ENCODE peak calls at places on chromosomes 2 and 18, in five cellular contexts. F, G, W, Y and J are unnamed samples.

GRCh38 chr2:24315669-24316068 is 44.7 kb downstream of the ITSN2 start:
- DNase-seq in W (no peak), G (no peak), F (no peak), Y (no peak), J (no peak)

GRCh38 chr2:7738596-7738995 is 821.4 kb downstream of the RNF144A start:
- DNase-seq in W (no peak), Y (no peak), G (no peak), F (no peak), J (no peak)

GRCh38 chr2:138713509-138713908 is 66.7 kb downstream of the NXPH2 start:
- DNase-seq in F (no peak), W (no peak), G (no peak), Y (no peak), J (no peak)

GRCh38 chr2:9552491-9553178 is 3.0 kb downstream of the ADAM17 start:
- DNase-seq in Y (peak), W (peak), G (no peak), F (no peak), J (no peak)

GRCh38 chr2:180873219-180873618 is 107.2 kb upstream of the UBE2E3 start:
- DNase-seq in Y (no peak), F (no peak), W (peak), G (no peak), J (no peak)

GRCh38 chr18:55523001-55523400 is 65.0 kb downstream of the TCF4 start:
- DNase-seq in W (no peak), Y (no peak), G (no peak), F (no peak), J (no peak)

GRCh38 chr2:16313235-16313980 is 352.2 kb downstream of the CYRIA start:
- DNase-seq in W (no peak), Y (no peak), F (no peak), G (no peak), J (no peak)

GRCh38 chr2:144935736-144936135 is 415.8 kb upstream of the ZEB2 start:
- DNase-seq in W (no peak), F (no peak), G (no peak), Y (no peak), J (no peak)

GRCh38 chr2:160582481-160583161 is 89.0 kb upstream of the RBMS1 start:
- DNase-seq in Y (peak), F (no peak), G (peak), W (peak), J (no peak)

GRCh38 chr2:23828256-23828980 is 98.5 kb downstream of the ATAD2B start:
- DNase-seq in F (no peak), W (peak), G (peak), Y (peak), J (no peak)

GRCh38 chr2:197142074-197142473 is 168.5 kb downstream of the ANKRD44 start:
- DNase-seq in Y (no peak), G (no peak), W (no peak), F (no peak), J (no peak)

GRCh38 chr2:86038291-86039081 is 67.2 kb downstream of the POLR1A start:
- DNase-seq in W (no peak), G (no peak), Y (no peak), F (no peak), J (peak)

GRCh38 chr18:27005589-27005988 is 140.1 kb upstream of the AQP4 start:
- DNase-seq in W (peak), G (no peak), Y (peak), F (no peak), J (no peak)

GRCh38 chr2:74010087-74010541 is 25.4 kb downstream of the TET3 start:
- DNase-seq in G (no peak), Y (peak), W (no peak), F (no peak), J (no peak)

GRCh38 chr2:138010890-138011289 is 46.6 kb downstream of the HNMT start:
- DNase-seq in Y (no peak), W (no peak), G (no peak), F (no peak), J (no peak)

GRCh38 chr2:29530281-29530680 is 391.1 kb downstream of the ALK start:
- DNase-seq in G (no peak), W (no peak), F (no peak), Y (peak), J (no peak)

GRCh38 chr2:219501441-219501840 is 2.8 kb downstream of the GMPPA start:
- DNase-seq in W (no peak), F (no peak), Y (no peak), G (no peak), J (no peak)

GRCh38 chr2:7999683-8000476 is 682.0 kb upstream of the ID2 start:
- DNase-seq in F (no peak), G (no peak), Y (no peak), W (no peak), J (no peak)

GRCh38 chr18:49869354-49869753 is 56.0 kb upstream of the ACAA2 start:
- DNase-seq in W (no peak), G (no peak), F (no peak), Y (no peak), J (no peak)

DNA sequence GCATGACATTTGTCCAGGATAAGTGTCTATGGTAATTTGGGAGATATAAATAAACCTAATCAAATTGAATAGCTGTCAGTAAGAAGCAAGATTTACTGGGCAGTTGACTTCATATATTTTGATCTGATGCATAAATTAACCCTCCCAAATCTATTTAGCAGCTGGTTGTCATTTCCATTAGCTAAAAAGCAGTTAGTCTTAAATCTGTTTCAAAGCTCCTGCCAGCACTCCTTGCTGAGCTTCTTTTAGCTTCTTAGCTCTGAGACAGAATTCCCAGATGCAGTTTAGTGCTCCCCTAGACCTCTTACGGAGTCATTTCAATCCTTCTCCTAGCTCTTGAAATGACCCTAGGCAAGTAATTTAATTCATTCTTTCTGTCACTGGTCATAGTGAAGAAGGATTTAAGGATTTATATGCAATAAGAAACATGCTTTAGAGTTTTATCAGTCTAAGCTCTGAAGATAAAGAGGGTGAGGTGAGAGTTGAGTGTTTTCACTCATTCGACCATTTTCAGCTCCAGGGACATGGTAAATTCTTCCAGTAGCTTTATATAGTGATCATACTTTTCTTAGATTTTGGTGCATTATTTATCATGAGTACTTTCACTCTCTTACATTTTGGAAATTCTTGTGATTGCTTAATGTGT is 98.9 kb downstream of the PHLPP1 start:
- DNase-seq in Y (no peak), G (no peak), W (no peak), F (no peak), J (no peak)
- H3K27ac ChIP-seq in Y (no peak), G (no peak), W (peak), F (no peak), J (no peak)

DNA sequence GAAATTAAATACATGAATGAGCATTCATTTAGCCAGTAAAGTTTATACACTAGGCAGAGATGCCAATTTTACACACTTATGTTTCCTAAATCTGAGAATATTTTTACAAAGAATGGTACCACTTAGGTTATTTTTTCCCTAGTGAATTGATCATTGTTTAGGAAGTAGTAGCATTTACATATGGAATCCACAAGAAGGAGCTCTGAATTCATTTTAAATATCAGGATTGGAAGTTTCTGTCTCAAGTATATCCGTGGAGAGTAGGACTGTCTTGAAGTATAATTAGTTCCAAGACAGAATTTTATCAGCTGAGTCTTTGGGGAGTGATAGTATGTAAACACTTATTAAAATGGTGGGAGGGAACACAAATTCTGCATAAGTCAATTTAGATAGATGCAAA is 82.2 kb upstream of the FAM98A start:
- DNase-seq in G (no peak), F (no peak), Y (peak), W (peak), J (no peak)
- H3K27ac ChIP-seq in G (no peak), F (no peak), Y (no peak), W (no peak), J (no peak)

GRCh38 chr2:239262484-239263230 is 138.2 kb downstream of the HDAC4 start:
- DNase-seq in G (no peak), W (no peak), Y (no peak), F (no peak), J (no peak)

GRCh38 chr2:239265681-239266435 is 135.0 kb downstream of the HDAC4 start:
- DNase-seq in Y (no peak), F (no peak), G (no peak), W (no peak), J (no peak)

GRCh38 chr2:239263231-239263936 is 137.4 kb downstream of the HDAC4 start:
- DNase-seq in Y (no peak), F (no peak), W (no peak), G (no peak), J (no peak)

GRCh38 chr2:239264838-239265651 is 135.8 kb downstream of the HDAC4 start:
- DNase-seq in Y (peak), W (peak), F (no peak), G (peak), J (peak)

GRCh38 chr2:239263937-239264837 is 136.6 kb downstream of the HDAC4 start:
- DNase-seq in F (no peak), Y (no peak), G (no peak), W (no peak), J (no peak)
- H3K27ac ChIP-seq in F (no peak), Y (no peak), G (no peak), W (peak), J (peak)

DNA sequence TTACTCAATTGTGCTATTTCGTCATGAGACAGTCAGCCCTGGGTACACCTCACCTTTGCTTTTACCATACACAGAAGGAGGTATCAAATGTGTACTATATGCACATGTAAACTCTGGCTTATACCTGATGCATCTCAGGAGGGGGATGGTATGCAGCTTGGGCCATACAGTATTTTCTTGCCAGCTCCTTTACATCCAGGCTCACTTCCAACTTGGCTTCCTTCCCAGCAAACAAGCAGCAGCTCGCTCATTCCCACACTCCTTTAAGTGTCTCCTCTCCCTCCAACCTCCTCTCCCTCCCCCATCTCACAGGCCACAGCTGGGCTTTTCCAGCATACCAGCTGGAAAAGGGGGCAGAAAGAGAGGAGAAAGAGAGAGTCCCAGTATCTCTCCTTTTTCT is 9.6 kb downstream of the MARCHF4 start:
- DNase-seq in Y (peak), G (peak), F (no peak), W (peak), J (no peak)
- H3K27ac ChIP-seq in Y (no peak), G (no peak), F (no peak), W (peak), J (no peak)

DNA sequence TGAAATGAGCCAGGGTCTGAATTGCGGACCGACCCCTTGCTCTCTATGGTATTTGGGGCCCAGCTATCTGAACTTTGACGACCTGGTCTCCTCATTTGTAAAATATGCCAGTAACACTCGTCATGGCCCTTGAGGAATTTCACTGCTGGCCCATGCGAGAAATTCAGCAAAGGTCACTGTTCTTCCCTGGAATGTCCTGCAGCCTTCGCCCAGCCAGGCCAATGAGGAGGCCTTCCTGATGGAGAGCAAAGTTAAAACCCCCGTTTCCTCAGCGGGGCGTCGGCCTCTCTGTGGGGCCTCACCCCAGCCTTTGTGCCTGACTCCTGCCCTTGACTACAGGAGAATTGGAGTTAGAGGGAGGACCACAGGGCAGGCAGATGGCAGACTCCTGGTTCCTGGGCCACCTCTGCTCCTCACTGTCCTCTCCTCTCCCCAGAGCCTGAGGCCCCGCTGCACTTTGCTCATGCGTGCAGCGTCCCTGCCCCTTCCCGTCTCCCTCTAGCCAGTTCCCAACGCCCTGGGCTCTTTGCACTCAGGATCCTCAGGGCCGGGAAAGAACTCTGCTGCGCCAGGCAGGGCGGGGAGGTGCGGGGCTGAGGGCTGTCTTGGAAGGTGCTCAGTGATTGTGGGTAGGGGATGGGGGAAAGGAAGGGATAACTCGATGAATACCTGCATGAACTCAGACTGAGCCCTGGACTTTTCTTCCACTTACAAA is 257.0 kb upstream of the RAB6C start:
- DNase-seq in W (no peak), Y (no peak), F (no peak), G (no peak), J (no peak)
- H3K27ac ChIP-seq in W (no peak), Y (no peak), F (no peak), G (no peak), J (no peak)

DNA sequence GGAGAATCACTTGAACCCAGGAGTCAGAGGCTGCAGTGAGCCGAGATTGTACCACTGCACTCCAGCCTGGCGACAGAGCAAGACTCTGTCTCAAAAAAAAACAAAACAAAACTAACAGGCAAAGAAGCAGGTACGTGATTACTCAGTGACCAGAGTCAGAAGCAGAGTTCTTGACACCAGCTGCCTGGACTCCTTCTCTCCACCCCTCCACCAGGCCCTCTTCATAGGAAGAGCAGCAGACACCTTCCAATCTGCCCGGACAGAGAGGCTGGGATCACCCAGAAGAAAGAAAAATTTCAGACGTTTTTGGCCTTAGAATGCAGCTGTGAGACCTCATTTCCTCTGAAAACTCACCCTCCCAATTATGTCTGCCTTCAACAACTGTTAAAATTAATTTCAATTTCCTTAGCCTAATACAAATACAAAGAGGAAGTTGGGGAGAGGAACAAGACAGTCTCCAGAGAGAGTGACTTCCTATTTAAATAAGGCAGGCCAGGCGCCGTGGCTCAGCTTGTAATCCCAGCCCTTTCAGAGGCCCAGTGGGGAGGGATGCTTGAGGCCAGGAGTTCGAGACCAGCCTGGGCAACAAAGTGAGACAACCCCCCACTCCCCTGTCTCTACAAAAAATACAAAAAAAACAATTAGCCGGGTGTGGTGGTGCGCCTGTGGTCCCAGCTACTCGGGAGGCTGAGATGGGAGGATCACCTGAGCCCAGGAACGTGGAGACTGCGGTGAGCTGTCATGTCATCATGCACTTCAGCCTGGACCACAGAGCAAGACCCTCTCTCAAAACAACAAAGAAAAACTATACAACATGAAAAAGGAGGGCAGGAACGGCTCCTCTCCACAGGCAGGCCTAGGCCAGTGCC is 1.6 kb downstream of the SLC66A2 start:
- DNase-seq in F (no peak), Y (no peak), W (no peak), G (no peak), J (no peak)
- H3K27ac ChIP-seq in F (peak), Y (no peak), W (no peak), G (no peak), J (peak)